ENCODE peak calls at places on chromosomes 12 and 14, in four cellular contexts. J, Z, F and U are unnamed samples.

GRCh38 chr12:68334136-68334535 is 2.0 kb upstream of the MDM1 start:
- DNase-seq in Z (no peak), J (no peak), F (no peak), U (peak; percentile 20)

GRCh38 chr14:50882932-50883826 is 11.3 kb downstream of the ABHD12B start:
- DNase-seq in F (no peak), Z (no peak), J (no peak), U (no peak)

GRCh38 chr14:101075025-101075800 is 171.7 kb upstream of the RTL1 start:
- DNase-seq in J (peak; percentile 16), Z (no peak), F (peak; percentile 8), U (no peak)

GRCh38 chr12:88860846-88861245 is 280.6 kb upstream of the KITLG start:
- DNase-seq in J (no peak), F (no peak), Z (no peak), U (no peak)

GRCh38 chr14:77026930-77027537 is 1.5 kb downstream of the IRF2BPL start:
- DNase-seq in J (no peak), Z (peak; percentile 54), F (peak; percentile 59), U (no peak)

GRCh38 chr14:64734990-64735389 is 30.8 kb downstream of the PLEKHG3 start:
- DNase-seq in J (no peak), Z (no peak), F (no peak), U (no peak)

GRCh38 chr12:2877959-2878732 is 1.1 kb downstream of the RHNO1 start:
- DNase-seq in F (no peak), J (no peak), Z (peak; percentile 53), U (peak; percentile 45)

GRCh38 chr14:63752449-63753169 is 24.7 kb upstream of the SGPP1 start:
- DNase-seq in J (peak; percentile 29), F (no peak), Z (peak; percentile 58), U (no peak)

GRCh38 chr12:63882844-63883243 is 38.3 kb downstream of the SRGAP1 start:
- DNase-seq in Z (peak; percentile 59), J (no peak), F (no peak), U (peak; percentile 16)

GRCh38 chr12:109637341-109637740 is 63.7 kb downstream of the MVK start:
- DNase-seq in Z (no peak), F (no peak), J (no peak), U (peak; percentile 34)

GRCh38 chr12:18798445-18799139 is 60.7 kb downstream of the CAPZA3 start:
- DNase-seq in J (no peak), Z (no peak), F (no peak), U (no peak)

GRCh38 chr14:55053018-55053417 is 1.6 kb downstream of the MAPK1IP1L start:
- DNase-seq in J (no peak), F (no peak), Z (no peak), U (no peak)
- H3K36me3 ChIP-seq in J (no peaks in the 10 kb centered on the region), F (peaks cover 2% of the 10 kb centered on the region), Z (peaks cover 9% of the 10 kb centered on the region), U (peaks cover 56% of the 10 kb centered on the region)

GRCh38 chr14:56752428-56752827 is 57.9 kb downstream of the OTX2 start:
- DNase-seq in Z (no peak), F (no peak), J (no peak), U (peak; percentile 58)
- H3K27ac ChIP-seq in Z (no peak overlapping the region), F (no peak overlapping the region), J (no peak overlapping the region), U (peak overlapping the region; percentile 93)

GRCh38 chr12:117294206-117294605 is 67.2 kb downstream of the NOS1 start:
- DNase-seq in F (no peak), Z (no peak), J (no peak), U (no peak)
- TF ChIP-seq CTCF in F (no peak), Z (no peak), J (no peak), U (no peak)

DNA sequence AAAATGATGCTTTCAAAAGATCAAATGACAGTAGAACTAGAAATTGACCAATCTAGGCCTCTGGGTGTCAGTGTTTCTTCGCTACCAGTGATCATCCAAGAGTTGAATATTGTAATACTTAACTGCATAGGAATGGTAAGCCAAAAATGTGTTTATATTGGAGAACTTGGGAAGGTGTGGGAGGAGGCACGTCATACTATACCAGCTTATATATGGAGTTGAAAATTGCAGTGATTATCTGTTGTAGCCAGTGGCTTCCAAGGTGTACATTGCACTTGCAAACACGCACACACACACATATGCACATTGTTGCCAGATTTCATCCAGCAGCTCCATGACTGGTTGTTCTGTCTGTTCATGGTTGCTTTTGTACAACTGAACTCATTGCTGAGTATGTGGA is 36.1 kb downstream of the EID3 start:
- DNase-seq in J (no peak), Z (peak; percentile 54), F (no peak), U (no peak)
- H3K36me3 ChIP-seq in J (peaks cover 90% of the 10 kb centered on the region), Z (peaks cover 63% of the 10 kb centered on the region), F (peaks cover 12% of the 10 kb centered on the region), U (peaks cover 78% of the 10 kb centered on the region)

GRCh38 chr12:124691429-124691828 is 124.0 kb upstream of the NCOR2 start:
- DNase-seq in F (no peak), J (no peak), Z (no peak), U (no peak)

GRCh38 chr12:124688356-124688992 is 121.1 kb upstream of the NCOR2 start:
- DNase-seq in F (no peak), J (no peak), Z (peak; percentile 30), U (no peak)

GRCh38 chr12:124686885-124687694 is 119.7 kb upstream of the NCOR2 start:
- DNase-seq in F (no peak), J (no peak), Z (no peak), U (no peak)

GRCh38 chr12:124687695-124688301 is 120.4 kb upstream of the NCOR2 start:
- DNase-seq in F (peak; percentile 20), Z (no peak), J (no peak), U (peak; percentile 88)

DNA sequence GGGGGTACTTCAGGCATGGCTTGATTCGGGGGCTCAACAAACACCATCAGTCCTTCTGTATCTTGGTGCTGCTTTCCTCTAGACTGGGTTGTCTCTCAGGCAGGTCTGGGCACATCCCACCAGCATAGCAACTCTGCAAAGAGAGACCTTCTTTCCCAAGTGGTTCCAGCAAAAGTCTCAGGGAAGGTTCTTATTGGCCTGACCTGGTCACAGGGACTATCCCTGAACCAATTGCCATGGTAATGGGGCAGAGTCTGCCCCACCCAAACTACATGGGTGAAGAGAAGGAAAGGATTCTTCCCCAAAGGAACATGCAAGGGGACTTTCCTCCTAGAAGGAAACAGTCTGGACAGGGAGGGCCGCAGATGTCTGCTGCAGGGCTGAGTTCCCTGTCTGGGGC is 122.2 kb upstream of the NCOR2 start:
- DNase-seq in F (no peak), Z (no peak), J (no peak), U (no peak)
- H3K27ac ChIP-seq in F (no peak overlapping the region), Z (no peak overlapping the region), J (no peak overlapping the region), U (peak overlapping the region; percentile 23)

GRCh38 chr14:20455355-20456300 is 602 bp downstream of the APEX1 start:
- DNase-seq in J (no peak), F (no peak), Z (peak; percentile 89), U (peak; percentile 83)

GRCh38 chr14:20454645-20455354 is at the start of the genes APEX1 and OSGEP:
- DNase-seq in J (peak; percentile 99), Z (peak; percentile 99), F (peak; percentile 98), U (peak; percentile 98)

GRCh38 chr14:20458031-20458789 is 3.0 kb downstream of the PIP4P1 start:
- DNase-seq in F (no peak), Z (no peak), J (no peak), U (no peak)

GRCh38 chr14:20454359-20454644 is 310 bp downstream of the OSGEP start:
- DNase-seq in Z (peak; percentile 82), J (peak; percentile 69), F (no peak), U (no peak)

DNA sequence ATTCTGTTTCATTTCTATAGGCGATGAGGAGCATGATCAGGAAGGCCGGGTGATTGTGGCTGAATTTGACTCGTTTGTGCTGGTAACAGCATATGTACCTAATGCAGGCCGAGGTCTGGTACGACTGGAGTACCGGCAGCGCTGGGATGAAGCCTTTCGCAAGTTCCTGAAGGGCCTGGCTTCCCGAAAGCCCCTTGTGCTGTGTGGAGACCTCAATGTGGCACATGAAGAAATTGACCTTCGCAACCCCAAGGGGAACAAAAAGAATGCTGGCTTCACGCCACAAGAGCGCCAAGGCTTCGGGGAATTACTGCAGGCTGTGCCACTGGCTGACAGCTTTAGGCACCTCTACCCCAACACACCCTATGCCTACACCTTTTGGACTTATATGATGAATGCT is 1.9 kb downstream of the APEX1 start:
- DNase-seq in J (no peak), F (no peak), Z (no peak), U (no peak)
- TF ChIP-seq CTCF in J (no peak), F (no peak), Z (no peak), U (no peak)

DNA sequence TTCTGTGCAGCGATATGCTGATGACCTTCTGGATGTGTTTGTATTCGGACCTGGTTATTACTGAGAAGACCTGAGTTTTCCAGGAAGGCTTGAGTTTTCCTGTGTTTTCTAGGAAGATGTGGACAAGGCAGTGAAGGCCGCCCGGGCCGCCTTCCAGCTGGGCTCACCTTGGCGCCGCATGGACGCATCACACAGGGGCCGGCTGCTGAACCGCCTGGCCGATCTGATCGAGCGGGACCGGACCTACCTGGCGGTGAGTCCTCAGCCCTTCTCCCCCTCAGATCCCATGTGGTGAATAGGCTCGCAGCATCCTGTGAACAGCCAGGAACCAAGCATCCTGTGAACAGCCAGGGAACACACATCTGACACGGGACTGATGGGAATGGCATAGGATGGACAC is 16.3 kb downstream of the ALDH2 start:
- DNase-seq in J (no peak), F (no peak), Z (no peak), U (no peak)
- H3K36me3 ChIP-seq in J (peaks cover 69% of the 10 kb centered on the region), F (no peaks in the 10 kb centered on the region), Z (peaks cover 63% of the 10 kb centered on the region), U (no peaks in the 10 kb centered on the region)

GRCh38 chr14:67482765-67483164 is 5.8 kb downstream of the TMEM229B start:
- DNase-seq in F (no peak), J (no peak), Z (no peak), U (no peak)

GRCh38 chr14:67473290-67474082 is 15.0 kb downstream of the TMEM229B start:
- DNase-seq in Z (no peak), F (no peak), J (no peak), U (no peak)

GRCh38 chr14:67474366-67474765 is 14.2 kb downstream of the TMEM229B start:
- DNase-seq in J (no peak), Z (no peak), F (no peak), U (no peak)

GRCh38 chr14:67480011-67480410 is 8.5 kb downstream of the TMEM229B start:
- DNase-seq in F (no peak), J (no peak), Z (no peak), U (peak; percentile 47)

DNA sequence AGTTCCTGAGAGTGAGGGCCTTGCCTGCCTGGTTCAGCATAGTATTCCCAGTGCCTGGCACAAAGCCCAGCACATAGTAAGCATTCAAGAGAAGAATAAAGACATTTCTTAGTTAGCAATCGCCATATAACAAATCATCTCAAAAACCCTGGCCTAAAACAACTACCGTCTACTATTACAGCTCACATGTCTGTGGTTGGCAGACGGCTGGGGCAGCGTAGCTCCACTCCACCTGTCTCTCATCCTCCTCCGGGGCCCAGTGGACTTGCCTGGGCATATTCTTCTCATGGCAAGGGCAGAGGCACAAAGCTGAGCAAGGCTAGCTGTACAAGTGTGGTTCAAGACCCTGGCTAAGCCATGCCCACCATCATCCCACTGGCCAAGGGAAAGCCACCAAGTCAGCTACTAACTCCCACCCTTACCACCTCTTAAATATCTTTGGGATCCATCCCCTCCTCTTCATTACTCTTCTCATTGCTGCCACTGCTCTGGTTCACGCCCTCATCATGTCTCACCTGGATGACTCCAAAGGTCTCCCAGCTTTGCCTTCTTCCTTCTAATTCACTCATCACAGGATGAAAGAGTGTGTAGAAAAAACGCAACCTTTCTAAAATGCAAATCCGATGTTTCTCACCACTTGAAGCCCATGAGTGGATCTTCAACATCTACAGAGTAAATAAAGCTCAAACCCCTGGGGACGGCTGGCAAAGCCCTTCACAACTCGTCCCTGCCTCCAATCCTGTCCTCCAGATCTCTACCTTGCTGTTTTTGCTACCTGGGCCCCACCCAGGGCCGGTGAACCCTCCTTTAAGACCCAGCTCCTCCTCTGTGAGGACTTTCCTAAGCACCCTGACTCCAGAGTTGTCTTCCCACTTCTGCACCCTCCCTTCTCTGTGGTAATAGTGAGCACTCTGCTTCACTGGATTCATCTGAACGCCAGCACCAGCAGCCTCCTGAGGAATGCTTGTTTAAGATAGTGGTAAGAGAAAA is 10.3 kb downstream of the TMEM229B start:
- DNase-seq in Z (no peak), J (no peak), F (no peak), U (no peak)
- H3K27ac ChIP-seq in Z (no peak overlapping the region), J (no peak overlapping the region), F (no peak overlapping the region), U (no peak overlapping the region)